ENCODE peak calls at places on chromosomes 3 and 15, in five cellular contexts. One of them, this sample, is unnamed.

GRCh38 chr3:143847787-143848631 is at the start of gene SLC9A9:
- DNase-seq in ACHN: peak; percentile 41
- DNase-seq in OCI-LY7: peak; percentile 75
- DNase-seq in endothelial cell: peak; percentile 13
- DNase-seq in uterus: peak; percentile 16
- DNase-seq in this sample: no peak

GRCh38 chr15:78642341-78642740 is 1.3 kb upstream of the CHRNB4 start:
- DNase-seq in endothelial cell: no peak
- DNase-seq in ACHN: no peak
- DNase-seq in uterus: no peak
- DNase-seq in OCI-LY7: no peak
- DNase-seq in this sample: no peak

GRCh38 chr3:121152573-121152972 is 244.6 kb downstream of the STXBP5L start:
- DNase-seq in endothelial cell: no peak
- DNase-seq in uterus: no peak
- DNase-seq in ACHN: peak; percentile 20
- DNase-seq in OCI-LY7: peak; percentile 10
- DNase-seq in this sample: no peak

GRCh38 chr15:58731756-58732535 is 17.6 kb downstream of the ADAM10 start:
- DNase-seq in ACHN: peak; percentile 46
- DNase-seq in endothelial cell: no peak
- DNase-seq in OCI-LY7: no peak
- DNase-seq in uterus: no peak
- DNase-seq in this sample: peak; percentile 74

GRCh38 chr3:3701949-3702348 is 97.3 kb upstream of the LRRN1 start:
- DNase-seq in endothelial cell: no peak
- DNase-seq in ACHN: no peak
- DNase-seq in uterus: no peak
- DNase-seq in OCI-LY7: no peak
- DNase-seq in this sample: no peak

GRCh38 chr3:14698601-14699244 is 23.8 kb downstream of the C3orf20 start:
- DNase-seq in endothelial cell: no peak
- DNase-seq in OCI-LY7: peak; percentile 75
- DNase-seq in ACHN: no peak
- DNase-seq in uterus: no peak
- DNase-seq in this sample: no peak

GRCh38 chr15:41513282-41514227 is at the start of gene LTK:
- DNase-seq in ACHN: no peak
- DNase-seq in endothelial cell: no peak
- DNase-seq in OCI-LY7: no peak
- DNase-seq in uterus: peak; percentile 21
- DNase-seq in this sample: no peak

GRCh38 chr15:40343512-40343911 is 2.8 kb upstream of the CCDC9B start:
- DNase-seq in uterus: no peak
- DNase-seq in ACHN: no peak
- DNase-seq in endothelial cell: no peak
- DNase-seq in OCI-LY7: no peak
- DNase-seq in this sample: no peak

GRCh38 chr3:12303532-12303931 is 14.7 kb downstream of the PPARG start:
- DNase-seq in endothelial cell: no peak
- DNase-seq in uterus: no peak
- DNase-seq in ACHN: peak; percentile 90
- DNase-seq in OCI-LY7: no peak
- DNase-seq in this sample: peak; percentile 64

GRCh38 chr3:47057212-47057671 is 77.8 kb downstream of the NBEAL2 start:
- DNase-seq in uterus: no peak
- DNase-seq in endothelial cell: no peak
- DNase-seq in OCI-LY7: no peak
- DNase-seq in ACHN: no peak
- DNase-seq in this sample: no peak

GRCh38 chr3:64437126-64437525 is 211.9 kb upstream of the PRICKLE2 start:
- DNase-seq in endothelial cell: no peak
- DNase-seq in OCI-LY7: no peak
- DNase-seq in uterus: no peak
- DNase-seq in ACHN: peak; percentile 79
- DNase-seq in this sample: peak; percentile 84

GRCh38 chr15:34721802-34722795 is 32.7 kb downstream of the GJD2 start:
- DNase-seq in OCI-LY7: no peak
- DNase-seq in uterus: peak; percentile 19
- DNase-seq in ACHN: peak; percentile 0
- DNase-seq in endothelial cell: peak; percentile 22
- DNase-seq in this sample: no peak

GRCh38 chr3:9542182-9542581 is 11.4 kb downstream of the LHFPL4 start:
- DNase-seq in OCI-LY7: no peak
- DNase-seq in ACHN: no peak
- DNase-seq in endothelial cell: no peak
- DNase-seq in uterus: no peak
- DNase-seq in this sample: no peak

GRCh38 chr3:170585937-170586310 is at the start of gene SLC7A14:
- DNase-seq in ACHN: no peak
- DNase-seq in endothelial cell: no peak
- DNase-seq in uterus: no peak
- DNase-seq in OCI-LY7: no peak
- DNase-seq in this sample: no peak

GRCh38 chr3:170555329-170555728 is 30.5 kb downstream of the SLC7A14 start:
- DNase-seq in ACHN: no peak
- DNase-seq in uterus: no peak
- DNase-seq in OCI-LY7: no peak
- DNase-seq in endothelial cell: no peak
- DNase-seq in this sample: no peak

GRCh38 chr15:25693321-25694237 is 169.5 kb downstream of the ATP10A start:
- DNase-seq in OCI-LY7: peak; percentile 45
- DNase-seq in ACHN: peak; percentile 28
- DNase-seq in uterus: peak; percentile 17
- DNase-seq in endothelial cell: peak; percentile 75
- DNase-seq in this sample: no peak

GRCh38 chr15:98315951-98316350 is 332.4 kb upstream of the IGF1R start:
- DNase-seq in uterus: no peak
- DNase-seq in OCI-LY7: no peak
- DNase-seq in endothelial cell: no peak
- DNase-seq in ACHN: no peak
- DNase-seq in this sample: peak; percentile 52

GRCh38 chr15:40982855-40983254 is 29.6 kb downstream of the CHAC1 start:
- DNase-seq in OCI-LY7: no peak
- DNase-seq in endothelial cell: peak; percentile 72
- DNase-seq in ACHN: no peak
- DNase-seq in uterus: no peak
- DNase-seq in this sample: no peak

GRCh38 chr15:75620043-75620775 is 5.3 kb downstream of the SNUPN start:
- DNase-seq in uterus: peak; percentile 48
- DNase-seq in ACHN: no peak
- DNase-seq in endothelial cell: no peak
- DNase-seq in OCI-LY7: no peak
- DNase-seq in this sample: no peak

GRCh38 chr3:8441969-8442559 is 59.6 kb upstream of the LMCD1 start:
- DNase-seq in OCI-LY7: peak; percentile 12
- DNase-seq in endothelial cell: peak; percentile 51
- DNase-seq in ACHN: peak; percentile 78
- DNase-seq in uterus: no peak
- DNase-seq in this sample: no peak

GRCh38 chr15:41928637-41929620 is 35.1 kb upstream of the SPTBN5 start:
- DNase-seq in OCI-LY7: no peak
- DNase-seq in uterus: no peak
- DNase-seq in ACHN: no peak
- DNase-seq in endothelial cell: no peak
- DNase-seq in this sample: no peak

GRCh38 chr3:151445283-151446001 is 15.4 kb downstream of the IGSF10 start:
- DNase-seq in OCI-LY7: no peak
- DNase-seq in uterus: no peak
- DNase-seq in ACHN: no peak
- DNase-seq in endothelial cell: no peak
- DNase-seq in this sample: no peak

GRCh38 chr3:95934181-95934580 is 880.2 kb upstream of the EPHA6 start:
- DNase-seq in uterus: no peak
- DNase-seq in OCI-LY7: no peak
- DNase-seq in endothelial cell: no peak
- DNase-seq in ACHN: no peak
- DNase-seq in this sample: no peak

GRCh38 chr3:14542656-14543055 is 2.5 kb upstream of the GRIP2 start:
- DNase-seq in ACHN: no peak
- DNase-seq in endothelial cell: no peak
- DNase-seq in uterus: no peak
- DNase-seq in OCI-LY7: no peak
- DNase-seq in this sample: no peak

GRCh38 chr3:63135362-63135761 is 142.7 kb upstream of the SYNPR start:
- DNase-seq in endothelial cell: no peak
- DNase-seq in ACHN: no peak
- DNase-seq in uterus: no peak
- DNase-seq in OCI-LY7: no peak
- DNase-seq in this sample: no peak